ENCODE peak calls at places on chromosomes 7 and 10, in seven cellular contexts. One of them, this sample, is unnamed. For H3K4me1, the result is how much of the 10 kb centered on the place peaks cover.

GRCh38 chr10:28925154-28925663 is 247.9 kb downstream of the BAMBI start:
- DNase-seq in gastrocnemius medialis: no peak
- DNase-seq in tibial artery: no peak
- DNase-seq in A549: no peak
- DNase-seq in uterus: no peak
- DNase-seq in esophagus muscularis mucosa: peak
- DNase-seq in pancreas: no peak
- DNase-seq in this sample: peak

GRCh38 chr10:96401036-96401435 is 42.2 kb upstream of the OPALIN start:
- DNase-seq in tibial artery: peak
- DNase-seq in gastrocnemius medialis: no peak
- DNase-seq in esophagus muscularis mucosa: no peak
- DNase-seq in uterus: no peak
- DNase-seq in A549: no peak
- DNase-seq in pancreas: no peak
- DNase-seq in this sample: no peak

GRCh38 chr10:70418229-70418628 is 14.3 kb downstream of the EIF4EBP2 start:
- DNase-seq in tibial artery: no peak
- DNase-seq in A549: no peak
- DNase-seq in esophagus muscularis mucosa: no peak
- DNase-seq in gastrocnemius medialis: no peak
- DNase-seq in pancreas: no peak
- DNase-seq in uterus: no peak
- DNase-seq in this sample: no peak

GRCh38 chr10:48931188-48931587 is 8.5 kb downstream of the LRRC18 start:
- DNase-seq in A549: no peak
- DNase-seq in esophagus muscularis mucosa: no peak
- DNase-seq in uterus: no peak
- DNase-seq in tibial artery: no peak
- DNase-seq in pancreas: no peak
- DNase-seq in gastrocnemius medialis: no peak
- DNase-seq in this sample: no peak

GRCh38 chr10:90587081-90587491 is 270.8 kb downstream of the HTR7 start:
- DNase-seq in uterus: no peak
- DNase-seq in pancreas: no peak
- DNase-seq in A549: no peak
- DNase-seq in esophagus muscularis mucosa: no peak
- DNase-seq in tibial artery: no peak
- DNase-seq in gastrocnemius medialis: no peak
- DNase-seq in this sample: no peak

GRCh38 chr7:134941185-134941900 is 45.0 kb upstream of the AGBL3 start:
- DNase-seq in pancreas: no peak
- DNase-seq in tibial artery: no peak
- DNase-seq in gastrocnemius medialis: no peak
- DNase-seq in uterus: peak
- DNase-seq in esophagus muscularis mucosa: no peak
- DNase-seq in A549: peak
- DNase-seq in this sample: no peak

GRCh38 chr10:97765201-97765600 is 6.6 kb downstream of the SFRP5 start:
- DNase-seq in uterus: no peak
- DNase-seq in A549: no peak
- DNase-seq in pancreas: no peak
- DNase-seq in tibial artery: no peak
- DNase-seq in gastrocnemius medialis: peak
- DNase-seq in esophagus muscularis mucosa: no peak
- DNase-seq in this sample: no peak

GRCh38 chr7:141654551-141654950 is 47.4 kb downstream of the DENND11 start:
- DNase-seq in uterus: no peak
- DNase-seq in tibial artery: peak
- DNase-seq in esophagus muscularis mucosa: no peak
- DNase-seq in gastrocnemius medialis: no peak
- DNase-seq in A549: peak
- DNase-seq in pancreas: peak
- DNase-seq in this sample: peak

GRCh38 chr7:74364061-74364460 is 74.9 kb downstream of the CLIP2 start:
- DNase-seq in tibial artery: no peak
- DNase-seq in esophagus muscularis mucosa: no peak
- DNase-seq in uterus: no peak
- DNase-seq in gastrocnemius medialis: no peak
- DNase-seq in pancreas: no peak
- DNase-seq in A549: peak
- DNase-seq in this sample: no peak

GRCh38 chr7:26567263-26567662 is 275.6 kb downstream of the SNX10 start:
- DNase-seq in gastrocnemius medialis: no peak
- DNase-seq in pancreas: no peak
- DNase-seq in tibial artery: no peak
- DNase-seq in A549: no peak
- DNase-seq in esophagus muscularis mucosa: no peak
- DNase-seq in uterus: no peak
- DNase-seq in this sample: no peak

GRCh38 chr10:72062341-72062740 is 26.0 kb downstream of the SPOCK2 start:
- DNase-seq in uterus: no peak
- DNase-seq in esophagus muscularis mucosa: no peak
- DNase-seq in tibial artery: no peak
- DNase-seq in A549: no peak
- DNase-seq in pancreas: no peak
- DNase-seq in gastrocnemius medialis: no peak
- DNase-seq in this sample: no peak

GRCh38 chr7:100351657-100352058 is 6.3 kb upstream of the PILRB start:
- DNase-seq in pancreas: no peak
- DNase-seq in tibial artery: no peak
- DNase-seq in gastrocnemius medialis: no peak
- DNase-seq in uterus: no peak
- DNase-seq in A549: no peak
- DNase-seq in esophagus muscularis mucosa: no peak
- DNase-seq in this sample: peak

GRCh38 chr7:30163231-30163894 is 28.6 kb downstream of the MTURN start:
- DNase-seq in tibial artery: no peak
- DNase-seq in gastrocnemius medialis: no peak
- DNase-seq in esophagus muscularis mucosa: no peak
- DNase-seq in uterus: no peak
- DNase-seq in pancreas: no peak
- DNase-seq in A549: no peak
- DNase-seq in this sample: no peak

GRCh38 chr10:110016037-110016436 is 8.3 kb downstream of the ADD3 start:
- DNase-seq in tibial artery: no peak
- DNase-seq in esophagus muscularis mucosa: no peak
- DNase-seq in A549: peak
- DNase-seq in uterus: no peak
- DNase-seq in pancreas: no peak
- DNase-seq in gastrocnemius medialis: no peak
- DNase-seq in this sample: no peak

GRCh38 chr7:47329320-47329926 is 252.5 kb downstream of the TNS3 start:
- DNase-seq in A549: no peak
- DNase-seq in gastrocnemius medialis: no peak
- DNase-seq in uterus: no peak
- DNase-seq in pancreas: no peak
- DNase-seq in tibial artery: no peak
- DNase-seq in esophagus muscularis mucosa: no peak
- DNase-seq in this sample: no peak

GRCh38 chr10:95273393-95274312 is 17.1 kb downstream of the PDLIM1 start:
- DNase-seq in gastrocnemius medialis: peak
- DNase-seq in A549: peak
- DNase-seq in pancreas: no peak
- DNase-seq in esophagus muscularis mucosa: peak
- DNase-seq in uterus: peak
- DNase-seq in tibial artery: peak
- DNase-seq in this sample: peak

GRCh38 chr10:123284022-123284421 is 129.8 kb downstream of the BUB3 start:
- DNase-seq in A549: no peak
- DNase-seq in esophagus muscularis mucosa: no peak
- DNase-seq in tibial artery: no peak
- DNase-seq in pancreas: no peak
- DNase-seq in gastrocnemius medialis: no peak
- DNase-seq in uterus: no peak
- DNase-seq in this sample: no peak

GRCh38 chr7:51649-52048 is 140.7 kb upstream of the FAM20C start:
- DNase-seq in esophagus muscularis mucosa: no peak
- DNase-seq in gastrocnemius medialis: no peak
- DNase-seq in tibial artery: no peak
- DNase-seq in pancreas: no peak
- DNase-seq in A549: no peak
- DNase-seq in uterus: no peak
- DNase-seq in this sample: no peak

GRCh38 chr7:130096243-130096827 is 26.0 kb downstream of the KLHDC10 start:
- DNase-seq in gastrocnemius medialis: no peak
- DNase-seq in uterus: no peak
- DNase-seq in tibial artery: no peak
- DNase-seq in esophagus muscularis mucosa: no peak
- DNase-seq in A549: no peak
- DNase-seq in pancreas: no peak
- DNase-seq in this sample: no peak

GRCh38 chr7:17041324-17041723 is 159.5 kb upstream of the AGR3 start:
- DNase-seq in gastrocnemius medialis: no peak
- DNase-seq in tibial artery: no peak
- DNase-seq in esophagus muscularis mucosa: no peak
- DNase-seq in A549: no peak
- DNase-seq in pancreas: no peak
- DNase-seq in uterus: no peak
- DNase-seq in this sample: no peak

GRCh38 chr10:104844073-104844472 is 203.0 kb downstream of the SORCS3 start:
- DNase-seq in tibial artery: no peak
- DNase-seq in pancreas: no peak
- DNase-seq in esophagus muscularis mucosa: no peak
- DNase-seq in A549: no peak
- DNase-seq in uterus: no peak
- DNase-seq in gastrocnemius medialis: no peak
- DNase-seq in this sample: no peak

GRCh38 chr7:129801882-129802281 is 150.9 kb downstream of the UBE2H start:
- DNase-seq in uterus: no peak
- DNase-seq in A549: no peak
- DNase-seq in esophagus muscularis mucosa: no peak
- DNase-seq in gastrocnemius medialis: no peak
- DNase-seq in tibial artery: no peak
- DNase-seq in pancreas: no peak
- DNase-seq in this sample: no peak

GRCh38 chr10:87930929-87931835 is 67.8 kb downstream of the PTEN start:
- DNase-seq in uterus: no peak
- DNase-seq in gastrocnemius medialis: no peak
- DNase-seq in esophagus muscularis mucosa: no peak
- DNase-seq in pancreas: no peak
- DNase-seq in tibial artery: no peak
- DNase-seq in A549: no peak
- DNase-seq in this sample: no peak

GRCh38 chr7:22561895-22562593 is 62.1 kb upstream of the STEAP1B start:
- DNase-seq in esophagus muscularis mucosa: peak
- DNase-seq in uterus: no peak
- DNase-seq in A549: peak
- DNase-seq in tibial artery: no peak
- DNase-seq in pancreas: no peak
- DNase-seq in gastrocnemius medialis: no peak
- DNase-seq in this sample: no peak

GRCh38 chr10:986137-986825 is 2.0 kb upstream of the GTPBP4 start:
- DNase-seq in A549: no peak
- DNase-seq in esophagus muscularis mucosa: no peak
- DNase-seq in uterus: no peak
- DNase-seq in gastrocnemius medialis: no peak
- DNase-seq in tibial artery: no peak
- DNase-seq in pancreas: no peak
- DNase-seq in this sample: no peak

GRCh38 chr7:90430614-90431445 is 27.6 kb downstream of the CLDN12 start:
- DNase-seq in A549: no peak
- DNase-seq in uterus: no peak
- DNase-seq in tibial artery: no peak
- DNase-seq in gastrocnemius medialis: no peak
- DNase-seq in pancreas: no peak
- DNase-seq in esophagus muscularis mucosa: no peak
- DNase-seq in this sample: no peak

GRCh38 chr7:111540199-111540815 is 22.0 kb downstream of the IMMP2L start:
- DNase-seq in gastrocnemius medialis: no peak
- DNase-seq in tibial artery: no peak
- DNase-seq in A549: no peak
- DNase-seq in pancreas: no peak
- DNase-seq in uterus: no peak
- DNase-seq in esophagus muscularis mucosa: no peak
- DNase-seq in this sample: no peak

GRCh38 chr7:4692055-4692454 is 10.0 kb downstream of the FOXK1 start:
- DNase-seq in A549: no peak
- DNase-seq in esophagus muscularis mucosa: no peak
- DNase-seq in gastrocnemius medialis: no peak
- DNase-seq in pancreas: no peak
- DNase-seq in uterus: peak
- DNase-seq in tibial artery: no peak
- DNase-seq in this sample: no peak
- H3K4me1 ChIP-seq in A549: under half
- H3K4me1 ChIP-seq in esophagus muscularis mucosa: half or more
- H3K4me1 ChIP-seq in gastrocnemius medialis: half or more
- H3K4me1 ChIP-seq in pancreas: under half
- H3K4me1 ChIP-seq in uterus: under half
- H3K4me1 ChIP-seq in tibial artery: under half
- H3K4me1 ChIP-seq in this sample: half or more

DNA sequence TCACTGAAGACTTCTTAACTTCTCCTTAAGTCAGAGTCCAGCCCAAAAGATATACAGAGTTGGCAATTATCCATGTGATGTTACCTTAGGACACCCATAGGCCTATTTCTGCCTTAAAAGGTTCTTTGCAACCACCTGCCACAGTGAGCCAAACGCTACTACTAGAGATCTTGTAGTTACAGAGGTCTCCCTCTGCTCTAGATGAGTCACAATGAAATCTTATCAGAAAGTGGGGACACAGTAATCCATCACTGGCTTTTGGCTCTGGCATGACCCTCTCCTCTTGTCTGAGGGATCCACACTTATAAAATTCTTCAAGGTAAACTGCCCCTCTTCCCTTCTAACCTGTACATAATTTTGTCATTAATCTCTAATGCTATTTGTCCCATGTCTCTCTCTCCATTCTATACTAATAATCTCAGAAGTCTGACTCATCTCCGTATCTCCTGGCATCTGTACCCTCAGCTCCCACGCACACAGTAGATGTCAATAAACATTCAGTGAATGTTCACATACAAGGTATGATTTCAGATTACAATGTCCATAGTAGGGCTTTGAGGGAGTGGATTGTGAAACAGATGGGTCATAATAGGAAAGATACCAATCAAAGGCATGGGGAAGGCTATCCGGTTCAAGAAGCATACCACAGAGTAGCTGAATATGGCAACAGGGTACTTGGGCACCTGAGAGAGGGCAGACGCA is 112.1 kb downstream of the SGMS1 start:
- DNase-seq in pancreas: no peak
- DNase-seq in uterus: no peak
- DNase-seq in tibial artery: no peak
- DNase-seq in gastrocnemius medialis: no peak
- DNase-seq in esophagus muscularis mucosa: no peak
- DNase-seq in A549: no peak
- DNase-seq in this sample: no peak
- H3K4me1 ChIP-seq in pancreas: under half
- H3K4me1 ChIP-seq in uterus: under half
- H3K4me1 ChIP-seq in tibial artery: under half
- H3K4me1 ChIP-seq in gastrocnemius medialis: under half
- H3K4me1 ChIP-seq in esophagus muscularis mucosa: half or more
- H3K4me1 ChIP-seq in A549: under half
- H3K4me1 ChIP-seq in this sample: under half

GRCh38 chr7:128033246-128033645 is 2.0 kb upstream of the LRRC4 start:
- DNase-seq in A549: no peak
- DNase-seq in tibial artery: no peak
- DNase-seq in uterus: no peak
- DNase-seq in pancreas: no peak
- DNase-seq in gastrocnemius medialis: no peak
- DNase-seq in esophagus muscularis mucosa: no peak
- DNase-seq in this sample: no peak
- H3K4me1 ChIP-seq in A549: under half
- H3K4me1 ChIP-seq in tibial artery: under half
- H3K4me1 ChIP-seq in uterus: under half
- H3K4me1 ChIP-seq in pancreas: under half
- H3K4me1 ChIP-seq in gastrocnemius medialis: under half
- H3K4me1 ChIP-seq in esophagus muscularis mucosa: under half
- H3K4me1 ChIP-seq in this sample: under half

GRCh38 chr10:112775892-112776679 is 174.0 kb upstream of the TCF7L2 start:
- DNase-seq in esophagus muscularis mucosa: peak
- DNase-seq in uterus: no peak
- DNase-seq in pancreas: no peak
- DNase-seq in A549: no peak
- DNase-seq in gastrocnemius medialis: no peak
- DNase-seq in tibial artery: no peak
- DNase-seq in this sample: no peak
- H3K4me1 ChIP-seq in esophagus muscularis mucosa: under half
- H3K4me1 ChIP-seq in uterus: under half
- H3K4me1 ChIP-seq in pancreas: under half
- H3K4me1 ChIP-seq in A549: under half
- H3K4me1 ChIP-seq in gastrocnemius medialis: under half
- H3K4me1 ChIP-seq in tibial artery: under half
- H3K4me1 ChIP-seq in this sample: under half

This sample was measured in psoas muscle.